ENCODE peak calls at places on chromosome 11, in seven cellular contexts. L is GM12865; A is adipocyte; Y is Karpas-422; N is DMS153; Z is head of caudate nucleus; K is naive thymus-derived CD4-positive, alpha-beta T cell. P is an unnamed sample.

GRCh38 chr11:102911758-102912481 is 37.1 kb upstream of the MMP12 start:
- DNase-seq in L (no peak), A (no peak), Y (no peak), N (no peak), Z (no peak), K (no peak), P (no peak)

GRCh38 chr11:46127150-46127638 is 5.9 kb upstream of the PHF21A start:
- DNase-seq in L (peak), A (peak), Y (peak), N (peak), Z (no peak), K (peak), P (no peak)

GRCh38 chr11:113375402-113375801 is 12.2 kb upstream of the ANKK1 start:
- DNase-seq in L (no peak), A (no peak), Y (peak), N (no peak), Z (no peak), K (no peak), P (no peak)

GRCh38 chr11:69080361-69080973 is 31.7 kb downstream of the TPCN2 start:
- DNase-seq in L (no peak), A (peak), Y (no peak), N (no peak), Z (no peak), K (no peak), P (no peak)

GRCh38 chr11:93392862-93393261 is 62.3 kb downstream of the DEUP1 start:
- DNase-seq in L (no peak), A (peak), Y (no peak), N (no peak), Z (no peak), K (no peak), P (no peak)

GRCh38 chr11:15341587-15341986 is 226.9 kb downstream of the INSC start:
- DNase-seq in L (no peak), A (no peak), Y (no peak), N (no peak), Z (no peak), K (no peak), P (no peak)

GRCh38 chr11:13368041-13368446 is 90.5 kb downstream of the BMAL1 start:
- DNase-seq in L (no peak), A (peak), Y (no peak), N (no peak), Z (no peak), K (no peak), P (no peak)

GRCh38 chr11:72240461-72241289 is 3.3 kb downstream of the PHOX2A start:
- DNase-seq in L (no peak), A (no peak), Y (peak), N (peak), Z (no peak), K (no peak), P (no peak)

P was measured in NCI-H2029 treated with DMSO at 0.1 percent for 48 hours.